ENCODE peak calls at places on chromosomes 16 and 17, in ten cellular contexts. One of them, this sample, is unnamed.

GRCh38 chr17:51439395-51440229 is 179.3 kb downstream of the UTP18 start:
- DNase-seq in heart left ventricle: no peak
- DNase-seq in adipocyte: no peak
- DNase-seq in ovary: no peak
- DNase-seq in GM23338: no peak
- DNase-seq in psoas muscle: no peak
- DNase-seq in H7: no peak
- DNase-seq in adrenal gland: no peak
- DNase-seq in PC-3: peak
- DNase-seq in foreskin fibroblast: no peak
- DNase-seq in this sample: no peak

GRCh38 chr16:54075446-54075845 is 211.1 kb downstream of the IRX3 start:
- DNase-seq in heart left ventricle: no peak
- DNase-seq in adipocyte: no peak
- DNase-seq in ovary: no peak
- DNase-seq in GM23338: no peak
- DNase-seq in psoas muscle: no peak
- DNase-seq in H7: no peak
- DNase-seq in adrenal gland: no peak
- DNase-seq in PC-3: no peak
- DNase-seq in foreskin fibroblast: no peak
- DNase-seq in this sample: no peak

GRCh38 chr17:64442550-64442971 is 6.4 kb upstream of the MILR1 start:
- DNase-seq in heart left ventricle: no peak
- DNase-seq in adipocyte: no peak
- DNase-seq in ovary: no peak
- DNase-seq in GM23338: no peak
- DNase-seq in psoas muscle: peak
- DNase-seq in H7: no peak
- DNase-seq in adrenal gland: no peak
- DNase-seq in PC-3: peak
- DNase-seq in foreskin fibroblast: no peak
- DNase-seq in this sample: no peak

GRCh38 chr16:10575506-10576130 is 4.8 kb downstream of the EMP2 start:
- DNase-seq in heart left ventricle: no peak
- DNase-seq in adipocyte: peak
- DNase-seq in ovary: no peak
- DNase-seq in GM23338: no peak
- DNase-seq in psoas muscle: no peak
- DNase-seq in H7: no peak
- DNase-seq in adrenal gland: no peak
- DNase-seq in PC-3: no peak
- DNase-seq in foreskin fibroblast: no peak
- DNase-seq in this sample: no peak

GRCh38 chr17:69757794-69758430 is 317.1 kb upstream of the KCNJ16 start:
- DNase-seq in heart left ventricle: no peak
- DNase-seq in adipocyte: peak
- DNase-seq in ovary: no peak
- DNase-seq in GM23338: no peak
- DNase-seq in psoas muscle: no peak
- DNase-seq in H7: no peak
- DNase-seq in adrenal gland: no peak
- DNase-seq in PC-3: peak
- DNase-seq in foreskin fibroblast: peak
- DNase-seq in this sample: peak

GRCh38 chr16:14678748-14679497 is 15.2 kb downstream of the PLA2G10 start:
- DNase-seq in heart left ventricle: no peak
- DNase-seq in adipocyte: no peak
- DNase-seq in ovary: no peak
- DNase-seq in GM23338: no peak
- DNase-seq in psoas muscle: no peak
- DNase-seq in H7: no peak
- DNase-seq in adrenal gland: no peak
- DNase-seq in PC-3: no peak
- DNase-seq in foreskin fibroblast: no peak
- DNase-seq in this sample: no peak

GRCh38 chr17:79978545-79978852 is 57.2 kb downstream of the TBC1D16 start:
- DNase-seq in heart left ventricle: no peak
- DNase-seq in adipocyte: no peak
- DNase-seq in ovary: peak
- DNase-seq in GM23338: no peak
- DNase-seq in psoas muscle: no peak
- DNase-seq in H7: no peak
- DNase-seq in adrenal gland: peak
- DNase-seq in PC-3: no peak
- DNase-seq in foreskin fibroblast: peak
- DNase-seq in this sample: peak

GRCh38 chr17:39757931-39758873 is 20.5 kb downstream of the GRB7 start:
- DNase-seq in heart left ventricle: no peak
- DNase-seq in adipocyte: no peak
- DNase-seq in ovary: no peak
- DNase-seq in GM23338: no peak
- DNase-seq in psoas muscle: no peak
- DNase-seq in H7: no peak
- DNase-seq in adrenal gland: no peak
- DNase-seq in PC-3: no peak
- DNase-seq in foreskin fibroblast: no peak
- DNase-seq in this sample: peak

GRCh38 chr17:45061606-45062205 is 589 bp downstream of the NMT1 start:
- DNase-seq in heart left ventricle: no peak
- DNase-seq in adipocyte: no peak
- DNase-seq in ovary: no peak
- DNase-seq in GM23338: no peak
- DNase-seq in psoas muscle: no peak
- DNase-seq in H7: peak
- DNase-seq in adrenal gland: no peak
- DNase-seq in PC-3: no peak
- DNase-seq in foreskin fibroblast: no peak
- DNase-seq in this sample: no peak

GRCh38 chr16:84700518-84701277 is 898 bp downstream of the USP10 start:
- DNase-seq in heart left ventricle: no peak
- DNase-seq in adipocyte: peak
- DNase-seq in ovary: no peak
- DNase-seq in GM23338: peak
- DNase-seq in psoas muscle: no peak
- DNase-seq in H7: no peak
- DNase-seq in adrenal gland: no peak
- DNase-seq in PC-3: peak
- DNase-seq in foreskin fibroblast: no peak
- DNase-seq in this sample: no peak

GRCh38 chr16:14672403-14672971 is 21.6 kb downstream of the PLA2G10 start:
- DNase-seq in heart left ventricle: no peak
- DNase-seq in adipocyte: no peak
- DNase-seq in ovary: no peak
- DNase-seq in GM23338: no peak
- DNase-seq in psoas muscle: no peak
- DNase-seq in H7: no peak
- DNase-seq in adrenal gland: no peak
- DNase-seq in PC-3: peak
- DNase-seq in foreskin fibroblast: no peak
- DNase-seq in this sample: no peak

DNA sequence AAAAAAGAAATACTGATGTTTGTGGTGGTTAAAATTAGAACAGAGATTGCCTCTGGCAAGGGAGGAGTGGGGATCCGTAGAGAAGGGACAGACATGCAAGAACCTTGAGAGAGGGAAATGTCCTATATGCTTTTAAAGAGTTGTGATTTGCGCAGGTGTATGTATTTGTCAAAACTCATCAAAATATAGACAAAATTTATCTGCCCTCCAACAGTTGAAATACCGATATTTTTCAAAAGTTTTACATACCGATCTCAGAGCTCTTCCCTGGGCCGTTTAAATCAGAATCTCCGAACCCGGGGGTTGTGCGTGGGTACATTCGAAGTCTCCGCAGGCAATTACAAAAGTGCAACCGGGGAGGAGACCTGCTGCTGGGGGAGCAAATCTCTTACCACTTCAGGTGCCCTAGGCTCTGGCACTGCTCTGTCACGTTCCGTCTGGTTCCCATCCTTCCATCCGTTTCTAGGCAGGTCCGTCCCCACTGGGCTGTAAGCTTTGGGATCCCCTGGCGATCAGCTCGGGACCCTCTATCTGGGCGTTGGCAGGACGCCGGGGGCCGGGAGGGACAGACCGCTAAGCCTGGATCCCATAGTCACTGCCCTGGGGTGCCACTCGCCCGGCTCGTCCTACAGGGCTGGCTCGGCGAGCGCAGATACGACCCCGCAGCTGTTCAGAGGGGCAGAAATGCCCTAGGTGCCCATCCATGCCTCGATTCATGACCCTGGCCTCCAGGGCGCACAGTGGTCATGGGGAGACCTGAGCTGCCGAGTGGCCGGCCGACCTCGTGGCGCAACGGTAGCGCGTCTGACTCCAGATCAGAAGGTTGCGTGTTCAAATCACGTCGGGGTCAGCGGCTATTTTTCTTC is 4.2 kb downstream of the BORCS6 start:
- DNase-seq in heart left ventricle: peak
- DNase-seq in adipocyte: peak
- DNase-seq in ovary: peak
- DNase-seq in GM23338: peak
- DNase-seq in psoas muscle: peak
- DNase-seq in H7: peak
- DNase-seq in adrenal gland: peak
- DNase-seq in PC-3: peak
- DNase-seq in foreskin fibroblast: peak
- DNase-seq in this sample: peak
- H3K4me3 ChIP-seq in heart left ventricle: peak
- H3K4me3 ChIP-seq in adipocyte: peak
- H3K4me3 ChIP-seq in ovary: peak
- H3K4me3 ChIP-seq in GM23338: peak
- H3K4me3 ChIP-seq in psoas muscle: peak
- H3K4me3 ChIP-seq in H7: peak
- H3K4me3 ChIP-seq in adrenal gland: peak
- H3K4me3 ChIP-seq in PC-3: peak
- H3K4me3 ChIP-seq in foreskin fibroblast: peak
- H3K4me3 ChIP-seq in this sample: peak

DNA sequence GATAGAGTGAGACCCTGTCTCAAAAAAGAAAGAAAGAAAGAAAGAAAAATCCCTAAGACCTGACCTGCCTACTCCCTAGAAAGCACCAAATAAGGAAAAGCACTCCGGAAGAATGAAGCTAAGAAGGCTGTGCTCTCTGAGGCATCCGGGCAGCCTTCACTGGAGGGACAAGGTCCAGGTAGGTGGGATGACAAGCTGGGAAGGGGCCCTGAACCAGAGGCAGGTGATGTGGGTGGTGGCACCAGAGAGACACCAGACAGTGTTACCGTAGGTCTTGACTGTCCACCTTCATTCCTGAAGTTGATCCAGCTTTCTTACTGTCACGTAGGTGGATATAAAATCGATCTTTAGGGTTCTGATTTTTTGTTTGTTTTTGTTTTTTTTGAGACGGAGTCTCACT is 26.3 kb downstream of the SMTNL2 start:
- DNase-seq in heart left ventricle: no peak
- DNase-seq in adipocyte: no peak
- DNase-seq in ovary: no peak
- DNase-seq in GM23338: no peak
- DNase-seq in psoas muscle: peak
- DNase-seq in H7: peak
- DNase-seq in adrenal gland: no peak
- DNase-seq in PC-3: no peak
- DNase-seq in foreskin fibroblast: no peak
- DNase-seq in this sample: no peak
- H3K4me3 ChIP-seq in heart left ventricle: no peak
- H3K4me3 ChIP-seq in adipocyte: no peak
- H3K4me3 ChIP-seq in ovary: no peak
- H3K4me3 ChIP-seq in GM23338: no peak
- H3K4me3 ChIP-seq in psoas muscle: peak
- H3K4me3 ChIP-seq in H7: no peak
- H3K4me3 ChIP-seq in adrenal gland: no peak
- H3K4me3 ChIP-seq in PC-3: no peak
- H3K4me3 ChIP-seq in foreskin fibroblast: no peak
- H3K4me3 ChIP-seq in this sample: no peak

GRCh38 chr17:54015734-54016133 is 193.0 kb downstream of the KIF2B start:
- DNase-seq in heart left ventricle: no peak
- DNase-seq in adipocyte: no peak
- DNase-seq in ovary: no peak
- DNase-seq in GM23338: no peak
- DNase-seq in psoas muscle: no peak
- DNase-seq in H7: no peak
- DNase-seq in adrenal gland: no peak
- DNase-seq in PC-3: no peak
- DNase-seq in foreskin fibroblast: no peak
- DNase-seq in this sample: no peak

DNA sequence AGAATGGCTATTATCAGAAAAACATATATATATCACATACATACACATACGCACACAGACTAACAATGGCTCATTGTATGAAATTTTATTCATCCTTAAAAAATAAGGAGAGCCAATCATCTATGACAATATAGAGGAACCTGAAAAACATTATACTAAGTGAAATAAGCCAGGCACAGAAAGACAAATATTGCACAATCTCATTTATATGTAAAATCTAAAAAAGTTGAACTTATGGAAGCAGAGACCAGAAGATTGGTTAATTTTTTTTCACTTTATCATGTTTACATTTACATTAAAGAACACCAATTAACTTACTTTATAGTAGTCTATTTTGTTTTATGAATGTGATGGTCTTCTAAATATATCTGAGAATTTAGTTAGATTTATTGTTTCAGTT is 198.7 kb downstream of the KIF2B start:
- DNase-seq in heart left ventricle: no peak
- DNase-seq in adipocyte: no peak
- DNase-seq in ovary: no peak
- DNase-seq in GM23338: no peak
- DNase-seq in psoas muscle: no peak
- DNase-seq in H7: no peak
- DNase-seq in adrenal gland: no peak
- DNase-seq in PC-3: no peak
- DNase-seq in foreskin fibroblast: no peak
- DNase-seq in this sample: no peak
- H3K4me3 ChIP-seq in heart left ventricle: no peak
- H3K4me3 ChIP-seq in adipocyte: no peak
- H3K4me3 ChIP-seq in ovary: no peak
- H3K4me3 ChIP-seq in GM23338: no peak
- H3K4me3 ChIP-seq in psoas muscle: no peak
- H3K4me3 ChIP-seq in H7: no peak
- H3K4me3 ChIP-seq in adrenal gland: no peak
- H3K4me3 ChIP-seq in PC-3: no peak
- H3K4me3 ChIP-seq in foreskin fibroblast: no peak
- H3K4me3 ChIP-seq in this sample: no peak

GRCh38 chr17:76852843-76853242 is 15.4 kb upstream of the MGAT5B start:
- DNase-seq in heart left ventricle: no peak
- DNase-seq in adipocyte: no peak
- DNase-seq in ovary: no peak
- DNase-seq in GM23338: no peak
- DNase-seq in psoas muscle: no peak
- DNase-seq in H7: no peak
- DNase-seq in adrenal gland: no peak
- DNase-seq in PC-3: no peak
- DNase-seq in foreskin fibroblast: no peak
- DNase-seq in this sample: no peak

DNA sequence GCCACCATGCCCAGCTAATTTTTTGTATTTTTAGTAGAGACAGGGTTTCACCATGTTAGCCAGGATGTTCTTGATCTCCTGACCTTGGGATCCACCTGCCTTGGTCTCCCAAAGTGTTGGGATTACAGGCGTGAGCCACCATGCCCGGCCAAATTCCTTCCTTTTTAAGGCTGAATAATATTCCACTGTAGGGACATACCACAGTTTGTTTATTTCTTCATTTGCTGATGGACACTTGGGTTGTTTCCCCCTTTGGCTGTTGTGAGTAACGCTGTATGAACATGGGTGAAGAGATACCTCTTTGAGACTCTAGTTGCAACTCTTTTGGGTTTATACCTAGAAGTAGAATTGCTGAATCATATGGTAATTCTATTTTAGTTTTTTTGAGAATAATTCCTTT is 13.1 kb upstream of the MGAT5B start:
- DNase-seq in heart left ventricle: no peak
- DNase-seq in adipocyte: no peak
- DNase-seq in ovary: no peak
- DNase-seq in GM23338: no peak
- DNase-seq in psoas muscle: no peak
- DNase-seq in H7: no peak
- DNase-seq in adrenal gland: no peak
- DNase-seq in PC-3: no peak
- DNase-seq in foreskin fibroblast: no peak
- DNase-seq in this sample: no peak
- H3K4me3 ChIP-seq in heart left ventricle: no peak
- H3K4me3 ChIP-seq in adipocyte: no peak
- H3K4me3 ChIP-seq in ovary: no peak
- H3K4me3 ChIP-seq in GM23338: no peak
- H3K4me3 ChIP-seq in psoas muscle: no peak
- H3K4me3 ChIP-seq in H7: no peak
- H3K4me3 ChIP-seq in adrenal gland: no peak
- H3K4me3 ChIP-seq in PC-3: no peak
- H3K4me3 ChIP-seq in foreskin fibroblast: no peak
- H3K4me3 ChIP-seq in this sample: no peak

This sample was measured in astrocyte of the spinal cord.